ENCODE peak calls at places on chromosome 5, in six cellular contexts. R, J, A, I, L and O are unnamed samples.

GRCh38 chr5:100900142-100900795 is 2.8 kb downstream of the ST8SIA4 start:
- DNase-seq in R (no peak), J (no peak), A (peak), I (no peak), L (peak), O (peak)

GRCh38 chr5:154970759-154971158 is 29.9 kb downstream of the MRPL22 start:
- DNase-seq in R (peak), J (peak), A (peak), I (no peak), L (no peak), O (peak)

GRCh38 chr5:21681906-21682305 is 1171.2 kb downstream of the CDH12 start:
- DNase-seq in R (no peak), J (no peak), A (no peak), I (no peak), L (no peak), O (no peak)

GRCh38 chr5:177403194-177403825 is 2.8 kb upstream of the PFN3 start:
- DNase-seq in R (no peak), J (no peak), A (peak), I (no peak), L (peak), O (peak)

GRCh38 chr5:119814655-119815054 is 185.3 kb downstream of the FAM170A start:
- DNase-seq in R (no peak), J (no peak), A (no peak), I (no peak), L (no peak), O (no peak)

GRCh38 chr5:61307611-61308010 is 24.4 kb upstream of the ZSWIM6 start:
- DNase-seq in R (no peak), J (no peak), A (no peak), I (no peak), L (no peak), O (no peak)

GRCh38 chr5:17425385-17426070 is 72.5 kb upstream of the TAF11L2 start:
- DNase-seq in R (no peak), J (no peak), A (no peak), I (no peak), L (no peak), O (no peak)

GRCh38 chr5:157283434-157283833 is 17.5 kb downstream of the CYFIP2 start:
- DNase-seq in R (no peak), J (no peak), A (no peak), I (no peak), L (no peak), O (no peak)

GRCh38 chr5:116583085-116583766 is 8.6 kb upstream of the SEMA6A start:
- DNase-seq in R (no peak), J (peak), A (peak), I (no peak), L (no peak), O (peak)

GRCh38 chr5:53472720-53473510 is 7.5 kb upstream of the FST start:
- DNase-seq in R (peak), J (no peak), A (no peak), I (no peak), L (no peak), O (peak)

GRCh38 chr5:62460578-62460983 is 48.0 kb downstream of the IPO11 start:
- DNase-seq in R (peak), J (no peak), A (peak), I (peak), L (peak), O (peak)

GRCh38 chr5:146041180-146041789 is 64.1 kb downstream of the PLAC8L1 start:
- DNase-seq in R (no peak), J (no peak), A (peak), I (no peak), L (no peak), O (no peak)

GRCh38 chr5:102589661-102590060 is 90.9 kb upstream of the SLCO6A1 start:
- DNase-seq in R (peak), J (no peak), A (no peak), I (no peak), L (no peak), O (peak)

GRCh38 chr5:140189977-140190867 is 15.2 kb downstream of the CYSTM1 start:
- DNase-seq in R (peak), J (no peak), A (peak), I (no peak), L (no peak), O (no peak)

GRCh38 chr5:96924016-96924443 is 11.8 kb upstream of the LNPEP start:
- DNase-seq in R (no peak), J (no peak), A (peak), I (no peak), L (no peak), O (peak)

GRCh38 chr5:150624334-150625163 is 15.9 kb upstream of the SYNPO start:
- DNase-seq in R (no peak), J (no peak), A (no peak), I (no peak), L (peak), O (peak)

GRCh38 chr5:140234590-140234989 is 59.6 kb downstream of the CYSTM1 start:
- DNase-seq in R (no peak), J (no peak), A (no peak), I (no peak), L (no peak), O (no peak)

GRCh38 chr5:170623576-170624181 is 119.9 kb downstream of the KCNIP1 start:
- DNase-seq in R (peak), J (peak), A (peak), I (peak), L (peak), O (peak)

GRCh38 chr5:129496875-129497274 is 36.8 kb downstream of the ADAMTS19 start:
- DNase-seq in R (no peak), J (no peak), A (no peak), I (no peak), L (no peak), O (no peak)

GRCh38 chr5:176169393-176170063 is 68.7 kb upstream of the SIMC1 start:
- DNase-seq in R (no peak), J (no peak), A (no peak), I (no peak), L (no peak), O (no peak)

GRCh38 chr5:39759696-39760095 is 334.9 kb upstream of the DAB2 start:
- DNase-seq in R (peak), J (no peak), A (peak), I (no peak), L (no peak), O (no peak)

GRCh38 chr5:32780508-32780919 is 69.4 kb downstream of the NPR3 start:
- DNase-seq in R (peak), J (no peak), A (peak), I (no peak), L (no peak), O (no peak)

GRCh38 chr5:176559683-176560082 is 10.5 kb downstream of the CDHR2 start:
- DNase-seq in R (no peak), J (no peak), A (no peak), I (no peak), L (no peak), O (peak)

DNA sequence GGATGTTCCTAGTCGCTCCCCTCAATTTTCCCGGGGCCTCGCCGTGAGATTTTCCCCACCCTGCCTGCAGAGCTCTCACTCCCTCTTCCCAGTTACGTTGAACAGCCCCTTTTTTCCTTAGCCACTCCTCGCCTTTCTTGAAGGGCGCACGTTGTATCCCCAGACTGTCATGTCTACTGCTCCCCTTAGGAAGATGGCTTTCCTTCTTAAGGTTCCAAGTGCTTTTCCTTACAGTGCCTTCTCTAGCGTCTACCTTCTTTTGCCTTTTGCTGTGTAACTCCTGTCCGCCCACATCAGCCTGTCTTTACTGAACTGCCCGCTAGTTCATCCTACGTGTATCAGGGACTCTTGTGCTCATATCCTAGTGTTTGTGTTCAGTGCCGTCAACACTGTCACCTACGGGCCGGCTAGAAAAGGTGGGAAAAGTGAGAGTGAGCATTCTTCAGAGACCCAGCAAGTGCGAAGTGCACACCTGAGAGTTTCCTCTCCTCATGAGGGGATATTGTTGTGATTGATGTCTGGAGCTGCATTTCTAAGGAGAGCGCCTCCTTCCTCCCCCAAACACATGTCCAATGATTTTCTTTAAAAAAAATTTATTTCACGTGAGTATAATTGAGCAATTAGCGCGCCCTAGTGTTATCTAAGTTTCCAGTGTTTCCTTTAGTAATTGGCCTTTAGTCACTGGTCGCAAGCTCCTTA is 764 bp downstream of the CAMLG start:
- DNase-seq in R (peak), J (peak), A (peak), I (no peak), L (peak), O (peak)
- TF ChIP-seq CTCF in R (peak), J (peak), A (peak), I (no peak), L (no peak), O (peak)

GRCh38 chr5:172452398-172453205 is 1.7 kb downstream of the SH3PXD2B start:
- DNase-seq in R (peak), J (peak), A (peak), I (no peak), L (no peak), O (peak)
- TF ChIP-seq CTCF in R (peak), J (no peak), A (peak), I (no peak), L (no peak), O (no peak)

DNA sequence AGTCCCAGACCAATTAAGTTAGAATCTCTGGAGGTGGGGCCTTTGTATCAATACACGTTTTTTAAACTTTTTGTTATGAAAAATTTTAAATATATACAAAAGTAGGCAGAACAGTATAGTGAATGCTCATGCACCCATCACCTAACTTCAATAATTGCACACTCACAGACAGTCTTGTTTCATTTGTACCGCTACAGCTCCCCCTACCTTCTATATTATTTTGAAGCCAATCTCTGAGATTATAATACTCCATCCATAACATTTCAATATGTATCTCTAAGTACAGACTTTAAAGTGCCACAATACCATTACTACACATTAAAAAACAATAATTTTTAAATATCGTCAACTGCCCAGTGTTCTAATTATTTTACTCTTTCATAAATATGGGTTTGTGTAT is 32.9 kb downstream of the ISL1 start:
- DNase-seq in R (no peak), J (no peak), A (no peak), I (no peak), L (no peak), O (no peak)
- TF ChIP-seq CTCF in R (no peak), J (no peak), A (no peak), I (no peak), L (no peak), O (no peak)

GRCh38 chr5:106875591-106876297 is 795.0 kb downstream of the EFNA5 start:
- DNase-seq in R (peak), J (no peak), A (peak), I (no peak), L (peak), O (peak)
- TF ChIP-seq CTCF in R (peak), J (peak), A (peak), I (peak), L (peak), O (peak)

DNA sequence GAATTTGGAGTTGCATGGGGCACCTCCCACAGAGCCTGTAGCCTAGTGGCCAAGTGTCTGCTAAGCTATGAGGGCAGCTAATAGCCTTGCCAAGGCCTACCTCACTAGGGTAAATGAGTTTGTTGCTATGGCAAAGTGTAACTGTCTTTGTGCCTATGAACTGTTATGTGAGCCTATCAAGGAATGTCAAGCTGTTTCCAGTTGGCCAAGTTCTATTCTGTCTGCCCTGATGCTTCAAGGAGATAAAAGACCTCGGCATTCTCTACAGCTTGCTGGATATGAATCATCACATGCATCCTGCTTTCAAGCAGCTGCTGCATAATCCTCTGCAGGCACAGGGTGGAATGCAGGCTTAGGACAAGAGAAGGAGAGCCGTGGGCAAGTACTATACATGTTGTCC is 69.8 kb upstream of the CCDC112 start:
- DNase-seq in R (peak), J (peak), A (peak), I (peak), L (no peak), O (peak)
- TF ChIP-seq CTCF in R (peak), J (no peak), A (peak), I (peak), L (no peak), O (no peak)

DNA sequence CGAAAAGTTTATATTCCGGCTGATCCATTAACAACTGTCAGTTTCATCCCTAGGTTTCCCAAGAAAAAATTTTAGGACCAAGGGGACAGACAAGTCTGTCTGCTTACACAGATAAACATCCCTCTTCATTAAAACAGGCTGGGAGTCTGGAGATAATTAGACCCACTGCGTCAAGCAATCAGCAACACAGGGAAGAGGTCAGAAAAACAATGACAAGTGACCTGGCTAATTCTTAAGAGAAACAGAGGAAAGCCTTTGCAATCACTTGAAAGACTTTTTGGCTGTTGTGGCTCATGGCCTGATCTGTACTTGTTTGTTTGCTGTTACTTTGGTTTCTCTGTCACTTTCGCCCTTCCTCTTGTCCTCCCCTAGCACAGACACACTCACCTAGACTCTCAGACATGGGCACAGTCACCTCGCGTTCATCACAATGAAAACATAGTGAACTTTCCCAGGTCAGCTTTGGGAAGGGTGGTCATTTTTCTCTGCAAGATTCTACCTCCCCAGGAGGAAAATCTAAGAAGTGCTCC is 2.9 kb upstream of the CCDC192 start:
- DNase-seq in R (no peak), J (no peak), A (no peak), I (no peak), L (no peak), O (no peak)
- TF ChIP-seq CTCF in R (no peak), J (no peak), A (no peak), I (no peak), L (no peak), O (no peak)

GRCh38 chr5:1479581-1480188 is 34.4 kb upstream of the SLC6A3 start:
- DNase-seq in R (peak), J (peak), A (peak), I (peak), L (peak), O (peak)
- TF ChIP-seq CTCF in R (peak), J (peak), A (peak), I (peak), L (peak), O (peak)

GRCh38 chr5:15183520-15183919 is 311.9 kb upstream of the ANKH start:
- DNase-seq in R (peak), J (no peak), A (peak), I (no peak), L (no peak), O (peak)
- TF ChIP-seq CTCF in R (peak), J (peak), A (peak), I (peak), L (no peak), O (peak)

DNA sequence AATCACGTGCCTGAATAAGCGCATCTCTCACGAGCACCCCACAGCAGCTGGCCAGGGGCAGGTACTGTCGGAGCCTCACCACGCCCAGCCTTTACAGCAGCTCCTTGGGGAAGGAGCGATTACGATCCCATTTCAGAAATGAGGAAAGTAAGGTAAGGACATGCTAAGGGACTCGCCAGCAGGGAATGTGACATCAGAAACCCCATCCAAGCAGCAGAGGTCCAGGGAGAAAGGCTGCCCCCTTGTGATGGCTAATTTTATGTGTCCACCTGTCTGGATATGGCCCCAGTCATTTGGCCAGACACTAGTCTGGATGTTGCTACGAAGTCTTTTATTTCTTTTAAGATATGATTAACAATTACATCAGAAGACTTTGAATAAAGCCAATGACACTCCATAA is 77.3 kb downstream of the UBE2QL1 start:
- DNase-seq in R (peak), J (no peak), A (peak), I (no peak), L (peak), O (no peak)
- TF ChIP-seq CTCF in R (peak), J (peak), A (peak), I (peak), L (peak), O (no peak)

GRCh38 chr5:180784497-180785097 is 18.0 kb downstream of the MGAT1 start:
- DNase-seq in R (peak), J (peak), A (peak), I (peak), L (peak), O (peak)
- TF ChIP-seq CTCF in R (peak), J (peak), A (peak), I (peak), L (peak), O (peak)